ENCODE peak calls at places on chromosomes 3 and 15, in four cellular contexts. D, J, W and S are unnamed samples.

GRCh38 chr15:40106203-40107161 is 2.2 kb downstream of the BMF start:
- DNase-seq in W (no peak), D (peak; percentile 85), J (no peak), S (no peak)

GRCh38 chr3:135125171-135125801 is 330.2 kb downstream of the EPHB1 start:
- DNase-seq in J (no peak), W (no peak), D (no peak), S (no peak)

GRCh38 chr15:31434418-31435255 is 108.0 kb downstream of the KLF13 start:
- DNase-seq in J (no peak), D (no peak), W (peak; percentile 69), S (peak; percentile 84)

GRCh38 chr3:169591159-169591951 is 72.2 kb downstream of the MECOM start:
- DNase-seq in D (no peak), J (no peak), W (no peak), S (no peak)

GRCh38 chr3:160929595-160929994 is 173.6 kb downstream of the PPM1L start:
- DNase-seq in W (no peak), J (no peak), D (peak; percentile 17), S (no peak)

GRCh38 chr15:57595011-57595866 is 3.5 kb downstream of the MYZAP start:
- DNase-seq in D (peak; percentile 78), J (no peak), W (no peak), S (no peak)

GRCh38 chr3:111589303-111590095 is 5.6 kb downstream of the ZBED2 start:
- DNase-seq in D (no peak), W (no peak), J (no peak), S (no peak)

GRCh38 chr3:132124096-132124495 is 89.3 kb upstream of the CPNE4 start:
- DNase-seq in W (no peak), D (no peak), J (no peak), S (no peak)

GRCh38 chr3:13501958-13502790 is 22.1 kb downstream of the HDAC11 start:
- DNase-seq in W (no peak), J (no peak), D (no peak), S (no peak)

GRCh38 chr3:106687905-106688304 is 689.3 kb upstream of the CCDC54 start:
- DNase-seq in W (no peak), D (no peak), J (no peak), S (no peak)

GRCh38 chr15:71784719-71785118 is 25.6 kb upstream of the NR2E3 start:
- DNase-seq in D (no peak), J (no peak), W (peak; percentile 14), S (no peak)

GRCh38 chr3:11060500-11061251 is 68.1 kb downstream of the SLC6A1 start:
- DNase-seq in J (no peak), W (peak; percentile 56), D (peak; percentile 52), S (peak; percentile 9)

GRCh38 chr3:151383956-151384355 is 597 bp downstream of the P2RY12 start:
- DNase-seq in D (no peak), J (no peak), W (no peak), S (no peak)

GRCh38 chr3:38297947-38298711 is 16.0 kb downstream of the SLC22A14 start:
- DNase-seq in J (no peak), W (no peak), D (no peak), S (no peak)

GRCh38 chr3:27666277-27666676 is 55.8 kb downstream of the EOMES start:
- DNase-seq in J (no peak), W (no peak), D (no peak), S (no peak)